ENCODE peak calls at places on chromosomes 5 and 9, in six cellular contexts. V, M, D, R, I and S are unnamed samples.
A peak's percentile ranks its signal among the peaks of the same experiment; 100 is the strongest.

GRCh38 chr5:107290780-107291398 is 379.8 kb downstream of the EFNA5 start:
- DNase-seq in V (no peak), M (no peak), D (no peak), R (no peak), I (no peak), S (no peak)

GRCh38 chr5:174344335-174344734 is 298.8 kb downstream of the NSG2 start:
- DNase-seq in V (no peak), M (no peak), D (no peak), R (no peak), I (no peak), S (no peak)

GRCh38 chr5:175686396-175686795 is 28.5 kb downstream of the HRH2 start:
- DNase-seq in V (no peak), M (no peak), D (no peak), R (no peak), I (no peak), S (no peak)

GRCh38 chr5:1542755-1543154 is 19.0 kb upstream of the LPCAT1 start:
- DNase-seq in V (peak; percentile 98), M (peak; percentile 97), D (no peak), R (peak; percentile 89), I (peak; percentile 38), S (peak; percentile 41)

GRCh38 chr5:118371973-118372650 is 616.2 kb downstream of the DTWD2 start:
- DNase-seq in V (no peak), M (no peak), D (peak; percentile 36), R (no peak), I (no peak), S (no peak)

GRCh38 chr9:70479880-70480291 is 65.4 kb upstream of the KLF9 start:
- DNase-seq in V (no peak), M (peak; percentile 89), D (no peak), R (peak; percentile 93), I (no peak), S (peak; percentile 75)

GRCh38 chr5:173743641-173744343 is 127.3 kb upstream of the BOD1 start:
- DNase-seq in V (no peak), M (no peak), D (no peak), R (no peak), I (no peak), S (no peak)

GRCh38 chr5:52856564-52856963 is 68.8 kb downstream of the ITGA1 start:
- DNase-seq in V (no peak), M (peak; percentile 12), D (no peak), R (peak; percentile 77), I (no peak), S (peak; percentile 44)

GRCh38 chr9:133604214-133604613 is 5.0 kb downstream of the FAM163B start:
- DNase-seq in V (no peak), M (no peak), D (no peak), R (peak; percentile 13), I (no peak), S (no peak)

GRCh38 chr9:107734231-107735014 is 244.9 kb upstream of the KLF4 start:
- DNase-seq in V (no peak), M (peak; percentile 96), D (no peak), R (peak; percentile 97), I (peak; percentile 91), S (peak; percentile 96)

GRCh38 chr9:91119147-91119546 is 242.6 kb downstream of the AUH start:
- DNase-seq in V (peak; percentile 67), M (peak; percentile 29), D (no peak), R (peak; percentile 41), I (no peak), S (peak; percentile 86)

GRCh38 chr9:87703636-87704276 is 22.2 kb upstream of the CTSL start:
- DNase-seq in V (peak; percentile 40), M (no peak), D (no peak), R (no peak), I (no peak), S (no peak)

GRCh38 chr9:34862043-34862442 is 96.0 kb upstream of the PHF24 start:
- DNase-seq in V (no peak), M (no peak), D (no peak), R (no peak), I (no peak), S (no peak)

GRCh38 chr5:176183321-176184074 is 54.7 kb upstream of the SIMC1 start:
- DNase-seq in V (no peak), M (no peak), D (no peak), R (no peak), I (no peak), S (no peak)

GRCh38 chr9:126331964-126332748 is 5.5 kb downstream of the MVB12B start:
- DNase-seq in V (no peak), M (no peak), D (no peak), R (no peak), I (no peak), S (no peak)

GRCh38 chr9:35948451-35948850 is 9.5 kb downstream of the OR2S2 start:
- DNase-seq in V (no peak), M (peak; percentile 68), D (no peak), R (no peak), I (no peak), S (no peak)

GRCh38 chr5:139967353-139967752 is 75.7 kb downstream of the NRG2 start:
- DNase-seq in V (no peak), M (no peak), D (no peak), R (no peak), I (no peak), S (no peak)

GRCh38 chr5:172939045-172939444 is 20.2 kb upstream of the RPL26L1 start:
- DNase-seq in V (peak; percentile 27), M (peak; percentile 39), D (no peak), R (peak; percentile 24), I (no peak), S (peak; percentile 58)

GRCh38 chr5:34903260-34903659 is 12.0 kb downstream of the RAD1 start:
- DNase-seq in V (no peak), M (no peak), D (no peak), R (no peak), I (no peak), S (no peak)

GRCh38 chr5:34900660-34901059 is 14.6 kb downstream of the RAD1 start:
- DNase-seq in V (no peak), M (no peak), D (no peak), R (no peak), I (no peak), S (no peak)

GRCh38 chr5:34905564-34905963 is 9.7 kb downstream of the RAD1 start:
- DNase-seq in V (peak; percentile 37), M (peak; percentile 39), D (no peak), R (peak; percentile 33), I (no peak), S (peak; percentile 41)
- TF ChIP-seq CTCF in V (peak; percentile 75), M (peak; percentile 53), D (no peak), R (peak; percentile 35), I (peak; percentile 45), S (peak; percentile 51)

GRCh38 chr9:37575921-37576721 is at the start of gene FBXO10:
- DNase-seq in V (peak; percentile 36), M (peak; percentile 70), D (peak; percentile 66), R (peak; percentile 55), I (no peak), S (peak; percentile 71)

GRCh38 chr9:37575511-37575914 is 667 bp downstream of the FBXO10 start:
- DNase-seq in V (no peak), M (peak; percentile 6), D (no peak), R (peak; percentile 5), I (no peak), S (peak; percentile 34)

GRCh38 chr9:37574996-37575395 is 1.2 kb downstream of the FBXO10 start:
- DNase-seq in V (no peak), M (no peak), D (no peak), R (peak; percentile 22), I (no peak), S (peak; percentile 65)

GRCh38 chr9:37574241-37574721 is 1.9 kb downstream of the FBXO10 start:
- DNase-seq in V (no peak), M (peak; percentile 77), D (no peak), R (peak; percentile 71), I (peak; percentile 69), S (peak; percentile 46)
- H3K4me3 ChIP-seq in V (no peak overlapping the region), M (peak overlapping the region; percentile 82), D (no peak overlapping the region), R (no peak overlapping the region), I (no peak overlapping the region), S (no peak overlapping the region)

DNA sequence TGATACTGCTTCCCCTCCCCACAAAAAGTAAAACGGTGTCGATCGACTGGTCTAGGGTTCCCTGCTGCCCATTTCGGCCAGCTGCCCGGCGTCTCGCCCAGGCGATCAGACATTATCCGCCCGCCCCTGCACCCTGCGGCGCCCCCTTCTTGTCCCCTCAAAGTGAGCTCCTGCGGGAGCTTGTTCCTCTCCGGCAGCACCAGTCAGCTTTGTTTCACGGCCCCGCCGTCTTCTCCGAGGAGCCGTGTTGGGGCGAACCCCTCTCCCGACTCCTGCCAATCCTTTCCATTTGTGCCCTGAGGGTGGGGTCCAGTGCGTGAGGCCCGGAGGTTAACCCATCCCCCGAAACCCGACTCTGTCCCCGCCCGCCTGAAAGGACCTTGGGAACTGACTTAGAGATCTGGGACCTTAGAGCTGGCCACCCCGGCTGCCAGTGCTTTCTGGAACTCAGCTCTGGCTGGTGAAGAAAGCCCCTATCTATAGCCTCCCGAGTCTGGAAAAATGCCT is 518 bp downstream of the UBE2B start:
- DNase-seq in V (peak; percentile 28), M (peak; percentile 44), D (peak; percentile 71), R (peak; percentile 41), I (no peak), S (no peak)
- TF ChIP-seq CTCF in V (no peak), M (no peak), D (no peak), R (peak; percentile 1), I (no peak), S (no peak)

DNA sequence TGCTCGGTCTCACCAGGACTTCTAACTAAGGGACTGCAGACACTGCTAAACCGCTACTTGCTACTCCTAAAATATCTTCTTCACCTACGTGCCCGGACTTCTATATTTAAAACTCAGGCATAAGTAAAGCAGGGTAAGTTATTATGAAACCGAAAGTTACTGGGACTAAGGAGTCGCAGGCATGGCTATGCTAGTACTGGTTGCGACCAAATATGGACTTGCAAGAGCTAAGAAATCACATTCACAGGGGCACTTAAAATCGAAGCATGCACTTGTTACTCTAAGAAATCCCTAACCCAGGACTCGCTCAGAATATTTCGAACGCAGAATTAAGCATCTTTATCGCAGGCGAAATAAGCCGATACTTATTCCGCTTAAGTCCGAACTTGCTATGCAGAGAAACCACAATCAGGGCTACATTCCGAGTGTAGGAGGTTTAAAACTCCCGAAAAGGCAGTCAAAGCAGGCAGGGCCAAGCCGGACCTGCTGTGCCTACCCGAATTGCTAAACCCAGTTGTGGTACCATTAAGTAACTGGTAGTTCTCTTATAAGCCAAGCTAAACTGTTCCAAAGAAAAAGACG is 2.1 kb downstream of the ANXA2R start:
- DNase-seq in V (peak; percentile 82), M (peak; percentile 86), D (peak; percentile 28), R (peak; percentile 81), I (no peak), S (peak; percentile 66)
- H3K4me3 ChIP-seq in V (peak overlapping the region; percentile 70), M (peak overlapping the region; percentile 71), D (peak overlapping the region; percentile 69), R (peak overlapping the region; percentile 32), I (peak overlapping the region; percentile 18), S (peak overlapping the region; percentile 49)

GRCh38 chr9:136713555-136713949 is 1.2 kb downstream of the DIPK1B start:
- DNase-seq in V (no peak), M (no peak), D (no peak), R (no peak), I (no peak), S (no peak)
- TF ChIP-seq CTCF in V (no peak), M (no peak), D (no peak), R (no peak), I (no peak), S (no peak)